ENCODE peak calls at places on chromosomes 11 and 22, in seven cellular contexts. F is iris pigment epithelial cell, D is NCI-H1092 treated with DMSO at 0.1 percent for 48 hours, C is tibial nerve, J is astrocyte of the hippocampus, Q is SK-MEL-5, A is MV-4-11. Z is an unnamed sample.

GRCh38 chr11:134913999-134914590 is 502.1 kb upstream of the B3GAT1 start:
- DNase-seq in C (no peak), J (no peak), A (no peak), Q (no peak), F (no peak), D (no peak), Z (no peak)

GRCh38 chr11:102882389-102883024 is 7.7 kb upstream of the MMP12 start:
- DNase-seq in D (no peak), F (peak; percentile 17), A (peak; percentile 90), C (no peak), J (peak; percentile 4), Q (no peak), Z (no peak)

GRCh38 chr11:76678316-76678715 is 7.8 kb upstream of the LRRC32 start:
- DNase-seq in D (no peak), Q (no peak), F (no peak), C (no peak), J (no peak), A (peak; percentile 28), Z (peak; percentile 73)

GRCh38 chr22:41360126-41360525 is 21.6 kb upstream of the TEF start:
- DNase-seq in J (peak; percentile 54), F (no peak), A (no peak), Q (no peak), D (no peak), C (no peak), Z (no peak)

GRCh38 chr11:120392299-120392698 is 56.1 kb downstream of the ARHGEF12 start:
- DNase-seq in F (no peak), A (no peak), C (no peak), D (no peak), Q (no peak), J (no peak), Z (no peak)

GRCh38 chr11:3166268-3167142 is 1.4 kb upstream of the OSBPL5 start:
- DNase-seq in Q (no peak), F (no peak), J (no peak), A (no peak), D (no peak), C (no peak), Z (no peak)

GRCh38 chr22:49183208-49183825 is 644.4 kb downstream of the BRD1 start:
- DNase-seq in D (no peak), A (no peak), F (no peak), C (no peak), Q (no peak), J (no peak), Z (no peak)

GRCh38 chr11:65354265-65355012 is at the start of gene TIGD3:
- DNase-seq in D (peak; percentile 99), F (peak; percentile 95), J (peak; percentile 99), Q (peak; percentile 92), A (peak; percentile 88), C (peak; percentile 96), Z (peak; percentile 97)

GRCh38 chr11:76132268-76132667 is 74.0 kb downstream of the WNT11 start:
- DNase-seq in J (no peak), Q (no peak), F (no peak), D (no peak), C (peak; percentile 33), A (no peak), Z (no peak)

GRCh38 chr22:27982630-27983180 is 63.6 kb upstream of the PITPNB start:
- DNase-seq in Q (no peak), D (no peak), J (no peak), C (no peak), A (no peak), F (no peak), Z (no peak)

GRCh38 chr11:76589945-76590630 is 80.5 kb downstream of the LRRC32 start:
- DNase-seq in D (no peak), Q (no peak), C (no peak), F (no peak), A (no peak), J (no peak), Z (no peak)

GRCh38 chr11:1178906-1179305 is 21.2 kb downstream of the MUC5AC start:
- DNase-seq in C (no peak), D (no peak), A (no peak), J (no peak), Q (no peak), F (no peak), Z (no peak)

GRCh38 chr11:10625982-10626311 is 57.5 kb upstream of the LYVE1 start:
- DNase-seq in C (no peak), J (no peak), D (no peak), A (no peak), F (no peak), Q (no peak), Z (no peak)

GRCh38 chr22:49724893-49725489 is 102.7 kb downstream of the BRD1 start:
- DNase-seq in F (peak; percentile 58), C (peak; percentile 43), A (peak; percentile 42), J (peak; percentile 73), Q (peak; percentile 71), D (peak; percentile 25), Z (peak; percentile 86)

Z was measured in OCI-M1.